ENCODE peak calls at places on chromosomes 13 and 19, in six cellular contexts. S is ovary, V is right atrium auricular region, B is body of pancreas, X is psoas muscle, P is AG08395. Z is an unnamed sample.

GRCh38 chr19:29583196-29584006 is 22.7 kb upstream of the POP4 start:
- DNase-seq in S (no peak), V (no peak), B (no peak), X (no peak), P (peak), Z (no peak)

GRCh38 chr19:42423462-42424344 is 3.5 kb downstream of the LIPE start:
- DNase-seq in S (peak), V (peak), B (peak), X (peak), P (peak), Z (peak)

GRCh38 chr13:26619321-26619720 is 61.8 kb downstream of the WASF3 start:
- DNase-seq in S (no peak), V (no peak), B (no peak), X (no peak), P (peak), Z (no peak)

GRCh38 chr13:74197686-74198085 is 63.5 kb upstream of the KLF12 start:
- DNase-seq in S (no peak), V (no peak), B (no peak), X (no peak), P (no peak), Z (no peak)

GRCh38 chr13:34698953-34699352 is 243.1 kb upstream of the NBEA start:
- DNase-seq in S (no peak), V (no peak), B (no peak), X (no peak), P (no peak), Z (no peak)

GRCh38 chr19:41554902-41555301 is 21.1 kb upstream of the CEACAM21 start:
- DNase-seq in S (no peak), V (peak), B (no peak), X (no peak), P (no peak), Z (no peak)

GRCh38 chr19:1459479-1459878 is 9.6 kb downstream of the APC2 start:
- DNase-seq in S (no peak), V (no peak), B (no peak), X (peak), P (no peak), Z (no peak)

GRCh38 chr13:95858286-95859075 is 181.5 kb downstream of the DNAJC3 start:
- DNase-seq in S (no peak), V (no peak), B (no peak), X (no peak), P (no peak), Z (no peak)

GRCh38 chr19:46115396-46116109 is 8.9 kb downstream of the IGFL3 start:
- DNase-seq in S (no peak), V (no peak), B (peak), X (no peak), P (peak), Z (no peak)

GRCh38 chr19:31317098-31317497 is 32.1 kb downstream of the TSHZ3 start:
- DNase-seq in S (no peak), V (no peak), B (no peak), X (no peak), P (no peak), Z (no peak)

GRCh38 chr13:110949628-110950027 is 34.8 kb upstream of the ANKRD10 start:
- DNase-seq in S (no peak), V (no peak), B (no peak), X (no peak), P (no peak), Z (no peak)

GRCh38 chr19:39130337-39131254 is 5.0 kb downstream of the PAK4 start:
- DNase-seq in S (no peak), V (no peak), B (no peak), X (no peak), P (no peak), Z (no peak)

GRCh38 chr13:64778002-64778401 is 2452.1 kb downstream of the PCDH9 start:
- DNase-seq in S (no peak), V (no peak), B (no peak), X (no peak), P (no peak), Z (no peak)

GRCh38 chr19:5035817-5036732 is 67.2 kb downstream of the KDM4B start:
- DNase-seq in S (no peak), V (no peak), B (no peak), X (no peak), P (no peak), Z (no peak)

GRCh38 chr19:6811906-6812305 is 39.4 kb downstream of the VAV1 start:
- DNase-seq in S (no peak), V (no peak), B (no peak), X (no peak), P (peak), Z (no peak)

GRCh38 chr19:11251217-11251616 is 11.1 kb downstream of the DOCK6 start:
- DNase-seq in S (no peak), V (no peak), B (no peak), X (no peak), P (no peak), Z (no peak)

GRCh38 chr19:17103177-17103576 is 27.6 kb downstream of the MYO9B start:
- DNase-seq in S (no peak), V (no peak), B (no peak), X (no peak), P (no peak), Z (no peak)

GRCh38 chr19:32675720-32676185 is at the start of gene RGS9BP:
- DNase-seq in S (peak), V (peak), B (peak), X (peak), P (peak), Z (peak)

GRCh38 chr19:51101171-51101865 is 6.9 kb downstream of the CTU1 start:
- DNase-seq in S (no peak), V (no peak), B (no peak), X (no peak), P (no peak), Z (no peak)

GRCh38 chr13:30796132-30796832 is 60.9 kb downstream of the ALOX5AP start:
- DNase-seq in S (no peak), V (no peak), B (no peak), X (no peak), P (peak), Z (no peak)

GRCh38 chr19:34495416-34495815 is 13.9 kb downstream of the WTIP start:
- DNase-seq in S (no peak), V (no peak), B (no peak), X (no peak), P (no peak), Z (peak)

GRCh38 chr13:27117947-27118346 is 53.7 kb downstream of the USP12 start:
- DNase-seq in S (no peak), V (no peak), B (no peak), X (no peak), P (no peak), Z (no peak)

Z was measured in tibial artery.